ENCODE peak calls at places on chromosomes 11 and 22, in eight cellular contexts. I is GM12865, R is fibroblast of villous mesenchyme, F is IMR-90, C is keratinocyte, L is LNCaP clone FGC, G is upper lobe of right lung, M is brain microvascular endothelial cell. T is an unnamed sample.

GRCh38 chr11:8015753-8016239 is 28.7 kb downstream of the EIF3F start:
- DNase-seq in L (no peak), F (peak; percentile 69), G (peak; percentile 20), R (no peak), M (no peak), C (no peak), I (no peak), T (no peak)

GRCh38 chr11:130726234-130726559 is 190.1 kb downstream of the SNX19 start:
- DNase-seq in M (peak; percentile 28), I (no peak), L (no peak), R (no peak), F (peak; percentile 65), G (no peak), C (no peak), T (no peak)

GRCh38 chr11:13635804-13636203 is 32.7 kb upstream of the FAR1 start:
- DNase-seq in R (no peak), I (no peak), G (no peak), M (no peak), F (no peak), C (no peak), L (no peak), T (no peak)

GRCh38 chr11:104443387-104443786 is 279.4 kb upstream of the PDGFD start:
- DNase-seq in F (no peak), G (no peak), L (peak; percentile 61), M (no peak), C (no peak), R (no peak), I (no peak), T (no peak)

GRCh38 chr11:1770528-1770927 is 6.8 kb upstream of the CTSD start:
- DNase-seq in R (no peak), G (no peak), C (no peak), M (no peak), F (no peak), L (no peak), I (no peak), T (peak; percentile 90)

GRCh38 chr22:28481725-28482124 is 197.9 kb downstream of the TTC28 start:
- DNase-seq in G (no peak), I (no peak), R (no peak), C (no peak), L (no peak), F (no peak), M (no peak), T (no peak)

GRCh38 chr11:126115253-126115540 is 52.5 kb upstream of the CDON start:
- DNase-seq in C (no peak), F (no peak), R (no peak), M (no peak), L (no peak), I (no peak), G (peak; percentile 83), T (peak; percentile 54)

GRCh38 chr11:109075976-109076375 is 346.0 kb upstream of the C11orf87 start:
- DNase-seq in R (peak; percentile 12), L (no peak), F (no peak), M (no peak), G (no peak), I (no peak), C (no peak), T (no peak)

GRCh38 chr11:70537576-70538571 is 139.5 kb downstream of the CTTN start:
- DNase-seq in L (no peak), M (no peak), I (no peak), C (no peak), R (no peak), F (no peak), G (peak; percentile 51), T (no peak)

GRCh38 chr11:2862395-2862949 is 23.1 kb downstream of the CDKN1C start:
- DNase-seq in C (no peak), I (no peak), R (no peak), F (no peak), M (no peak), G (no peak), L (no peak), T (no peak)

GRCh38 chr11:46281374-46281831 is 3.9 kb downstream of the CREB3L1 start:
- DNase-seq in G (no peak), C (no peak), I (no peak), L (no peak), M (no peak), F (peak; percentile 44), R (peak; percentile 95), T (peak; percentile 38)

GRCh38 chr11:111334495-111335123 is 36.3 kb downstream of the POU2AF3 start:
- DNase-seq in F (no peak), C (no peak), M (no peak), R (no peak), I (no peak), G (no peak), L (peak; percentile 99), T (no peak)

GRCh38 chr11:94539420-94539819 is 4.3 kb upstream of the FUT4 start:
- DNase-seq in M (no peak), G (no peak), I (no peak), C (no peak), L (no peak), R (no peak), F (no peak), T (no peak)
- H3K4me3 ChIP-seq in M (no peak overlapping the region), G (no peak overlapping the region), I (no peak overlapping the region), C (no peak overlapping the region), L (no peak overlapping the region), R (no peak overlapping the region), F (no peak overlapping the region), T (no peak overlapping the region)

GRCh38 chr11:94925422-94926270 is 47.7 kb downstream of the CWC15 start:
- DNase-seq in C (no peak), F (no peak), L (no peak), G (no peak), M (no peak), R (peak; percentile 54), I (no peak), T (no peak)

GRCh38 chr11:94926271-94926625 is 47.1 kb downstream of the CWC15 start:
- DNase-seq in I (no peak), L (no peak), G (no peak), C (no peak), F (peak; percentile 27), M (no peak), R (no peak), T (no peak)

GRCh38 chr11:94922675-94923347 is 50.5 kb downstream of the CWC15 start:
- DNase-seq in G (no peak), C (no peak), I (no peak), F (no peak), M (no peak), L (no peak), R (no peak), T (peak; percentile 38)

GRCh38 chr11:94926698-94927237 is 46.6 kb downstream of the CWC15 start:
- DNase-seq in I (no peak), L (no peak), M (peak; percentile 93), F (peak; percentile 94), G (peak; percentile 75), R (peak; percentile 100), C (no peak), T (peak; percentile 33)

DNA sequence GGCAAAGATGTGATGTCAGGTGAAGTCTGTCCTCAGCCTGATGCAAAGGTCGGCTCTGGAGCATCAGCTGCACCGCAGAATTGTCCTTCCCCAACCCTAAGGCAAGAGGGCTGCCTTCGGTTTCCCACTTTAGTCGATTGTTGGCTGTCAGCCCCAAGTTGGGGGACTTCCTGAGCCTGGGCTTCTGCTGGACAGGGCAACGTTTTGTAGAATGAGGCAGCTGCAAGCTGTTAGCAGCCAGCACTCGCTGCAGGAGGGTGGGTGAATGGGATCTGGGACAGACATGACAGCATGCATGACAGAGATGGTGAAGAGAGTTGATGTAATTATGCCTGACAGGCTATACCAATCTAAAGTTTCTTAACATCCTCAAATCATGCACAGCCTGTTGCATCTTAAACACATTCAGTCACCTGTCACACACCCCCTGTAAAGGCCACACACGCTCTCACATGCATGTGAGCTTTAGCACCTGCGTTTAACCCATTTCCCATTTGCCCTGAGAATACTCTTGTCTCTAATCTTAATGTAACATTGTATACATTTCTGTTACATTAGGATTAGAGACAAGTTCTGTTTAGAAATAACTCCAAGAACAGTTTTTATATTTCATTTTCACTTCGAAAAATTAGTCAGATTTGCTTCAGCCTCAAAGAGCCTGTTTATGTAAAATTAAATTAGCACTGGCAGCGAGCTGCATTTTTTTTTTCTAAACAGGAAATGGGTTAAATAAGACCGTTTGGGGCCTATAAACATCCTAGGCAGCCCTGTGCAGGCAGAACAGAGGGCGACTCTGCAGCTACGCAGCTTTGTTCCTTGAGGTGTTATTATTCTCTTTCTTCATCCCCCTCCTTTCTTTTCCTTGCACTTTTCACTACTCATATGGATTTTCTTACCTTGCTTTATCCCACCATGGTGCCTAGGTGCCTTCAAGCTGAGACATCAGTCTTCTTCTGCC is 49.0 kb downstream of the CWC15 start:
- DNase-seq in L (no peak), C (no peak), R (peak; percentile 54), M (no peak), I (no peak), G (no peak), F (peak; percentile 35), T (no peak)
- TF ChIP-seq CTCF in L (no peak), C (no peak), R (no peak), M (no peak), I (no peak), G (no peak), F (no peak), T (no peak)

GRCh38 chr22:42299586-42300285 is 29.3 kb upstream of the TCF20 start:
- DNase-seq in C (no peak), F (no peak), G (no peak), I (peak; percentile 51), M (no peak), R (no peak), L (no peak), T (peak; percentile 74)
- H3K4me3 ChIP-seq in C (peak overlapping the region; percentile 47), F (no peak overlapping the region), G (no peak overlapping the region), I (peak overlapping the region; percentile 45), M (no peak overlapping the region), R (no peak overlapping the region), L (no peak overlapping the region), T (no peak overlapping the region)

GRCh38 chr11:35042906-35043305 is 96.1 kb upstream of the CD44 start:
- DNase-seq in C (no peak), I (no peak), R (no peak), L (no peak), M (no peak), F (no peak), G (no peak), T (no peak)

GRCh38 chr11:35043933-35044332 is 95.0 kb upstream of the CD44 start:
- DNase-seq in R (no peak), F (no peak), C (no peak), M (no peak), G (no peak), L (no peak), I (no peak), T (peak; percentile 66)

GRCh38 chr11:35047179-35047578 is 91.8 kb upstream of the CD44 start:
- DNase-seq in M (no peak), R (no peak), G (no peak), L (no peak), I (no peak), F (no peak), C (no peak), T (peak; percentile 72)

GRCh38 chr11:35046606-35047005 is 92.4 kb upstream of the CD44 start:
- DNase-seq in C (no peak), I (no peak), L (no peak), M (no peak), R (no peak), F (no peak), G (no peak), T (no peak)

DNA sequence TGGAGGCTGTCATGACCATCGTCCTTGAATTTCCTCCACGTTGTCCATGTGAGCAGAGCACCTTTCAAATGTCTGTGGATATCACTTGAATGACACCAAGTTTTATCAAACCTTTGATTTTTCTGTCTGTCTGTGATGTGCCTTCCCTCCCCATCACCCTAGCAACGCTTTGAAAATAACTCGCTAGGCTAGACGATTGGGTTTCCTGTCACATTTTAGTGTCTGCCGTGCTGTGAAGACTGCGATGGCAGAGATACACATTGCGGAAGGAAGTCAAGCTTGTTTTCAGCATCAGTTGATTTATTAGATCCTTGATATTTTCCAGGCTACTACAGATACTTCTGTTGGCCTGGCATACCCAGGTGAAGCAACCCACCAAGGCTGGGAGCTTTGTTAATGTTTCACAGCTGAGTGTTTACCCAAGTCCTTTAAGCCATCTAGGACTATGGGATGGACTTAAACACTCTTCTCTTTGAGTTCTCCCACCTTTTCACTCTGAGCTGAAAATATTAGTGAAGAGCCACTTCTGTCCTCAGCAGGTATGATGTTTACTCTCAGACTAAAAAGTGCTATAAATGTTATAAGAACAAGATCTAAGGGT is 93.7 kb upstream of the CD44 start:
- DNase-seq in F (no peak), C (no peak), M (no peak), G (no peak), I (peak; percentile 66), L (no peak), R (no peak), T (no peak)
- TF ChIP-seq CTCF in F (no peak), C (no peak), M (no peak), G (no peak), I (no peak), L (no peak), R (no peak), T (no peak)